ENCODE peak calls at places on chromosomes 11 and 22, in four cellular contexts. H is lower lobe of right lung, F is tibial artery, Z is thoracic aorta. B is an unnamed sample.
A peak's percentile ranks its signal among the peaks of the same experiment; 100 is the strongest.

GRCh38 chr11:45624095-45624494 is 41.3 kb downstream of the CHST1 start:
- DNase-seq in F (no peak), H (no peak), Z (no peak), B (no peak)

GRCh38 chr11:46009647-46010046 is 87.2 kb downstream of the LARGE2 start:
- DNase-seq in F (no peak), Z (no peak), H (no peak), B (no peak)

GRCh38 chr11:117481036-117481435 is 153.4 kb downstream of the CEP164 start:
- DNase-seq in Z (no peak), F (no peak), H (no peak), B (no peak)

GRCh38 chr11:66951927-66952337 is 6.3 kb downstream of the PC start:
- DNase-seq in H (no peak), F (no peak), Z (no peak), B (no peak)

GRCh38 chr11:79708319-79708928 is 267.6 kb upstream of the TENM4 start:
- DNase-seq in F (no peak), Z (no peak), H (no peak), B (peak; percentile 7)

GRCh38 chr11:64566042-64566914 is 24.7 kb upstream of the SLC22A12 start:
- DNase-seq in H (peak; percentile 55), Z (no peak), F (peak; percentile 62), B (peak; percentile 20)

GRCh38 chr22:31185056-31185455 is 25.1 kb downstream of the RNF185 start:
- DNase-seq in Z (no peak), F (no peak), H (no peak), B (no peak)

GRCh38 chr11:85783758-85784157 is 27.2 kb downstream of the SYTL2 start:
- DNase-seq in Z (no peak), F (no peak), H (no peak), B (no peak)

GRCh38 chr11:20450829-20451228 is 63.3 kb downstream of the PRMT3 start:
- DNase-seq in F (no peak), Z (no peak), H (no peak), B (no peak)

GRCh38 chr22:43537019-43537585 is 125.3 kb downstream of the MPPED1 start:
- DNase-seq in H (no peak), Z (no peak), F (no peak), B (no peak)

GRCh38 chr11:117642396-117642795 is 154.6 kb downstream of the DSCAML1 start:
- DNase-seq in F (no peak), Z (no peak), H (no peak), B (no peak)

GRCh38 chr11:32219320-32219719 is 128.4 kb downstream of the RCN1 start:
- DNase-seq in H (no peak), Z (no peak), F (no peak), B (no peak)

GRCh38 chr22:17542452-17542851 is 20.8 kb upstream of the SLC25A18 start:
- DNase-seq in H (no peak), Z (no peak), F (no peak), B (no peak)

GRCh38 chr22:17537155-17537554 is 26.1 kb upstream of the SLC25A18 start:
- DNase-seq in H (no peak), F (no peak), Z (no peak), B (no peak)

GRCh38 chr22:17536269-17536668 is 27.0 kb upstream of the SLC25A18 start:
- DNase-seq in Z (peak; percentile 25), H (no peak), F (peak; percentile 85), B (no peak)

GRCh38 chr22:17541476-17541875 is 21.8 kb upstream of the SLC25A18 start:
- DNase-seq in F (no peak), H (no peak), Z (no peak), B (no peak)

GRCh38 chr22:17540481-17540880 is 22.8 kb upstream of the SLC25A18 start:
- DNase-seq in F (no peak), Z (no peak), H (no peak), B (no peak)
- TF ChIP-seq CTCF in F (no peak), Z (no peak), H (no peak), B (no peak)

DNA sequence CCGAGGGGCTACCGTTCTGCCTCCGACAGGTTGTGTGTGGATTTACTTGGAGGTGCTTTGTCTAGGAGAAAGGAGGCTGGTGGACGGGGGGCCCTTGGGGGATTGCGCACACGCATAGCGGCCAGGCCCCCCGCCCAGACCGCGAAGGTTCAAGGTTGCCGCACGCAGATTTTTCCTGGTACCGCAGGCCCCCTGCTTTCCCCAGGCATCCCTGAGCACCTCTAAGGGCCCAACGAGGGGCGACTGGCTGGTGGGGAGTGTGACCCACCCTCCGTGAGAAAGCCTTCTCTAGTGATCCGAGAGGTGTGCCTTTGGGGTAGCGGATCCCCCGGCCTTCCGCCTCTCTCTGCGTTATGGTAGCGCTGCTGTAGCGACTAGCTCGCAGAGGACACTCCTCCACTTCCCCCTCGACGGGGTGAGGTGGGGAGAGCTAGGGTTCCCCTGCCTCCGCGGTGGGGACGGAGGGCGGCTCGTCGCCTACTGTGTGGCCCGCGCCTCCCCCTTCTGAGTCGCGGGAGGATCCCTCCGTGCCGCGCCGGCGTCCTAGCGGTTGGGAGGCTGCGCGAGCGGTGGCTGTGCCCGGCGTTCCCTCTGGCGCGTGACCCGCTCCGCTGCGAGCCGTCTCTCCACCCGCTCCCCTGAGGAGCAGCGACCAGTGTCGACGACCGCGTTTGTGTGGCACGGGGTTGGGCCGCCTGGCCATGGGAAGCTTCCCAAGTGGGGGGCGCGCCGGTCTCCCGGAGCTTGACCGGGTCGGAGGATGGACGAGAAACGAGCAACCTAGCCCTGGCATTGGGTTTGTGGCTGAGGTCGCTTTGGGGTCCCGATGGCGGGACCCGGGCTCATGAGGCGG is 3900.0 kb upstream of the OR11H1 start:
- DNase-seq in F (no peak), Z (no peak), H (no peak), B (no peak)
- H3K9me3 ChIP-seq in F (peaks cover 4% of the 10 kb centered on the region), Z (peaks cover 25% of the 10 kb centered on the region), H (peaks cover 40% of the 10 kb centered on the region), B (peaks cover 57% of the 10 kb centered on the region)

GRCh38 chr11:63212742-63213141 is 30.7 kb downstream of the SLC22A25 start:
- DNase-seq in H (no peak), F (no peak), Z (no peak), B (no peak)
- TF ChIP-seq CTCF in H (peak; percentile 52), F (peak; percentile 39), Z (no peak), B (peak; percentile 57)

GRCh38 chr22:47334596-47334995 is 572.1 kb downstream of the TBC1D22A start:
- DNase-seq in H (no peak), Z (no peak), F (no peak), B (no peak)
- H3K9me3 ChIP-seq in H (peaks cover 14% of the 10 kb centered on the region), Z (no peaks in the 10 kb centered on the region), F (no peaks in the 10 kb centered on the region), B (peaks cover 21% of the 10 kb centered on the region)

B was measured in AG04450.